ENCODE peak calls at places on chromosomes 11 and 22, in eight cellular contexts. B is right cardiac atrium; G is lung; J is left lung; Q is aorta; K is foreskin keratinocyte; X is CD4-positive, CD25-positive, alpha-beta regulatory T cell; O is A549. C is an unnamed sample. For H3K4me1, the result is how much of the 10 kb centered on the place peaks cover.

GRCh38 chr11:1041936-1042608 is 5.6 kb upstream of the MUC6 start:
- ATAC-seq in Q (no peak), B (peak), G (no peak), X (no peak), J (no peak), K (peak), O (peak), C (no peak)

GRCh38 chr22:45742866-45743450 is 71.3 kb downstream of the ATXN10 start:
- ATAC-seq in X (no peak), Q (no peak), J (peak), O (peak), B (peak), K (no peak), G (peak), C (no peak)

GRCh38 chr11:105189586-105189985 is 50.0 kb upstream of the CARD18 start:
- ATAC-seq in X (no peak), O (no peak), B (no peak), K (no peak), J (no peak), G (no peak), Q (no peak), C (no peak)

GRCh38 chr22:25389541-25389919 is 170.1 kb downstream of the CRYBB2 start:
- ATAC-seq in G (no peak), X (no peak), Q (no peak), O (no peak), B (no peak), J (no peak), K (no peak), C (no peak)

GRCh38 chr11:114150671-114151070 is 91.2 kb downstream of the ZBTB16 start:
- ATAC-seq in K (no peak), G (no peak), B (no peak), Q (no peak), O (no peak), J (no peak), X (no peak), C (no peak)

GRCh38 chr11:7449196-7449840 is 36.0 kb upstream of the OLFML1 start:
- ATAC-seq in O (no peak), J (peak), Q (no peak), G (no peak), B (peak), X (no peak), K (no peak), C (no peak)

GRCh38 chr11:109964487-109964886 is 128.7 kb upstream of the ZC3H12C start:
- ATAC-seq in B (no peak), Q (no peak), G (no peak), K (no peak), O (no peak), X (no peak), J (no peak), C (no peak)

GRCh38 chr22:29291215-29291614 is 15.2 kb upstream of the GAS2L1 start:
- ATAC-seq in O (no peak), Q (no peak), B (no peak), K (no peak), G (no peak), J (no peak), X (no peak), C (no peak)

GRCh38 chr11:2386591-2386990 is 9.5 kb downstream of the CD81 start:
- ATAC-seq in Q (no peak), K (no peak), B (no peak), J (no peak), O (no peak), X (no peak), G (no peak), C (no peak)

GRCh38 chr11:20415432-20415831 is 27.9 kb downstream of the PRMT3 start:
- ATAC-seq in B (no peak), Q (no peak), X (no peak), K (no peak), J (no peak), G (no peak), O (no peak), C (no peak)

GRCh38 chr11:2138075-2138435 is 1.1 kb downstream of the IGF2 start:
- ATAC-seq in Q (no peak), K (no peak), J (peak), O (peak), B (no peak), X (no peak), G (no peak), C (peak)

GRCh38 chr22:40224702-40225101 is 47.0 kb downstream of the TNRC6B start:
- ATAC-seq in G (no peak), X (peak), O (no peak), J (no peak), Q (no peak), B (no peak), K (no peak), C (no peak)

GRCh38 chr22:38228873-38229740 is 27.3 kb downstream of the MAFF start:
- ATAC-seq in O (peak), G (peak), X (no peak), K (peak), B (peak), Q (peak), J (peak), C (peak)

GRCh38 chr22:23750374-23750743 is 553 bp downstream of the ZNF70 start:
- ATAC-seq in X (no peak), Q (no peak), G (no peak), B (peak), O (no peak), J (no peak), K (no peak), C (no peak)

GRCh38 chr22:23752090-23752691 is 1.3 kb upstream of the ZNF70 start:
- ATAC-seq in Q (no peak), B (no peak), J (no peak), K (no peak), X (no peak), O (no peak), G (no peak), C (no peak)

GRCh38 chr22:23752750-23753149 is 1.5 kb downstream of the VPREB3 start:
- ATAC-seq in O (no peak), X (no peak), G (no peak), J (no peak), K (no peak), B (no peak), Q (no peak), C (no peak)

GRCh38 chr22:23750744-23751440 is at the start of gene ZNF70:
- ATAC-seq in G (peak), K (peak), X (peak), Q (peak), O (peak), J (peak), B (peak), C (peak)

GRCh38 chr22:23751441-23751996 is 607 bp upstream of the ZNF70 start:
- ATAC-seq in K (no peak), J (peak), X (no peak), B (peak), Q (peak), O (peak), G (peak), C (peak)
- H3K4me1 ChIP-seq in K (under half), J (under half), X (under half), B (under half), Q (under half), O (under half), G (under half), C (under half)

DNA sequence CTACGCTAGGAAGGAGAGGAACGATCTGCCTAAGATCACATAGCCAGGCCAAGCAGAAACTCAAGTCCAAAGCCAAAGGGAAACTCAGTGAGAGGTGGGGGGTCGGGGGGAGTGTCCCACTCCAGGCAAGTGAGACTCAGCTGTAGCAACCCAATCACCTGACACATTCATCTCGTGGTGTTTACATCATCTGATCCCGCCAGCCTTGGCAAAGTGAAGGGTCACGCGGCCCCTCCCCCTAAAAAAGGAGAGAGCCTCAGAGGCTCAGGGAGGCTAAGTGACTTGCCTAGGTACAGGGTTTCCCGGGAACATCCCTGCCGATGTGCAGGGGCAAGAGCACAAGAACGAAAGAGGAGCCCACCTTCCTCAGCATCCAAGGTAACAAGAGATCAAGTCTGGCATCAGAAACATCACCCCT is 21.5 kb downstream of the MYH9 start:
- ATAC-seq in O (no peak), B (peak), Q (no peak), G (no peak), J (no peak), K (no peak), X (no peak), C (no peak)
- H3K4me1 ChIP-seq in O (half or more), B (half or more), Q (under half), G (half or more), J (half or more), K (half or more), X (half or more), C (half or more)

GRCh38 chr11:62558669-62559068 is 12.1 kb upstream of the AHNAK start:
- ATAC-seq in O (no peak), K (no peak), G (no peak), B (no peak), X (no peak), J (no peak), Q (no peak), C (no peak)
- H3K4me1 ChIP-seq in O (half or more), K (under half), G (under half), B (under half), X (half or more), J (under half), Q (under half), C (half or more)

DNA sequence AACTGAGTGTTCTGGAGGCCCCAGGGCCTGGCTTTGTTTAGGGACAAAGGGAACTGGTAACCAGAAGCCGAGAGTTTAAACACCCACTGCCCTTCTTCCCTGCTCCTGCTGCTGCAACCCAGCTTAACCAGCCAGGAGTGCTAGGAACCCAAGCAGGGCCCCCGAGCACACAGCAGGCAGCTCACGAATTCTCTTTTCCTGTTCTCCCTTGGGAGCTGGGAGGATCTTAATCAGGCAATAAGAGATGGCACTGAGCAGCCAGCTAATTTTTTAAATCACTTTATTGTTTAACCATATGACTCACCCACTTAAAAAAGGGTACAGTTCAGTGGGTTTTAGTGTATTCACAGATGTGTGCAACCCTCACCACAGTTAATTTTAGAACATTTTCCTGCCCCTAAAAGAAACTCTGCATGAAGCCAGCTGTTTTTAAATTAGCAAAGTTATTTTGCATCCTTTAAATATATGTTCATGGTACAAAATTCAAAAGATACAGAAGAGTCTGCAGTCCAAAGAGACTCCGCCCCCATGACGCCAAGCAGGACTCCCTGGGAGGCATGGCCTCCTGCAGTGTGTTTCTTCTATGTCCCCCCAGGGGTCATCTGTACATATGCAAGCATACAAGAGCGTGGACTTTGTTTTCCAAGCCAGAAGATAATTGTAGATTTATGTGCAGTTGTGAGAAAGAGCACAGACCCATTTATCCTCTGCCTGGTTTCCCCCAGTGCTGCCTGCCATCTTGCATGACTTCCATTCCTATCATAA is 18.9 kb upstream of the PPP6R3 start:
- ATAC-seq in Q (no peak), G (no peak), K (no peak), O (no peak), B (no peak), X (no peak), J (no peak), C (no peak)
- H3K4me1 ChIP-seq in Q (under half), G (under half), K (under half), O (under half), B (under half), X (under half), J (under half), C (under half)

DNA sequence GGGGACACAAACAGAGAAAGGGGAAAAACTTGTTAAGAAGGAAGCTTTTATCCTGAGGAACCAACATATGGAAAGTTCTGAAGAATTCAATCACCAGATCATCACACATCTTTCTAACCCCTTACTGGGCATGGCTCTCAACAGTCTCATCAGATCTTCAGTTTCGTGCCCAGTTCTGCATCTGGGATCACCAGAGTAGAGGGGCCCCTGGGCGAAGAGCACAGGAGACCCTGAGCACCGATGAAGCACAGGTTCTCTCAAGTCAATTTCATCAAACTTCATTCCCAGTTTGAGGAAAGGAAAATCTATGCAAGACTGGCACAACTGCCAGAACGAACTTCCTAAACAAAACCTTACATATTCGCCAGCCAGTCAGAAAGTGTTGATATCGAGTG is 8.5 kb upstream of the PYGM start:
- ATAC-seq in X (no peak), J (no peak), K (no peak), B (no peak), Q (no peak), O (peak), G (no peak), C (no peak)
- H3K4me1 ChIP-seq in X (half or more), J (under half), K (under half), B (under half), Q (under half), O (under half), G (under half), C (under half)

GRCh38 chr11:128303383-128303782 is 284.0 kb downstream of the ETS1 start:
- ATAC-seq in G (no peak), K (no peak), O (no peak), X (no peak), J (no peak), B (no peak), Q (no peak), C (no peak)
- H3K4me1 ChIP-seq in G (under half), K (under half), O (under half), X (half or more), J (under half), B (under half), Q (under half), C (under half)

GRCh38 chr11:18315893-18316292 is 6.0 kb downstream of the HPS5 start:
- ATAC-seq in O (no peak), G (no peak), J (no peak), X (no peak), K (no peak), Q (no peak), B (no peak), C (no peak)
- H3K4me1 ChIP-seq in O (under half), G (under half), J (under half), X (under half), K (under half), Q (under half), B (under half), C (under half)

GRCh38 chr11:123184531-123184930 is 10.5 kb downstream of the CLMP start:
- ATAC-seq in X (no peak), B (no peak), K (no peak), G (no peak), Q (no peak), J (peak), O (no peak), C (no peak)
- H3K4me1 ChIP-seq in X (under half), B (under half), K (under half), G (under half), Q (under half), J (under half), O (half or more), C (under half)

GRCh38 chr11:123063396-123064267 is 1.7 kb upstream of the HSPA8 start:
- ATAC-seq in J (peak), O (peak), X (no peak), K (no peak), B (no peak), G (no peak), Q (no peak), C (no peak)
- H3K4me1 ChIP-seq in J (under half), O (under half), X (half or more), K (under half), B (under half), G (under half), Q (under half), C (under half)

DNA sequence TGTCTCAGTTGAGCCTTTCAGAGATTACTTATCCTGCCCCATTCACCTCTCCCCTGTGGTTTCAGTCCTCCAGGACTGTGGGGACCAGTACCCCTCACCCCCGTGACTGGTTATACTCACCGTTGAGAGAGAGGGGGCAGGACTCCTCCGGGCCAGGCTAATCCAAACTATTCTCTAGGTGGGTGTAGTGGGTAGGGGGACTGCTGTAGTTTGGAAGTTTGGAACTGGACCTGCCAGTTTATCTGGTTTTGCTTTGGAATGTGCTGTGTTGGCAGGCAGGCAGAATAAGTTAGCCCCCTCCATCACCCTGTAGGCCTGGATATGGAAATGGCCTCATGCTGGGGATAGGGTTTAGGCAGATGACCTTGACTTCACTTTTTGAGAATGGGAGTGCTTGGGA is 13.5 kb downstream of the TEAD1 start:
- ATAC-seq in G (no peak), Q (no peak), J (peak), K (peak), X (no peak), B (no peak), O (no peak), C (no peak)
- H3K4me1 ChIP-seq in G (half or more), Q (under half), J (under half), K (half or more), X (under half), B (under half), O (half or more), C (half or more)

C was measured in gastroesophageal sphincter.